ENCODE peak calls at places on chromosomes 7 and 10, in eight cellular contexts. I is stromal cell of bone marrow; Y is upper lobe of right lung; O is midbrain; T is Right ventricle myocardium superior; S is CD8-positive, alpha-beta T cell; V is Kasumi-1; R is tibial nerve. Q is an unnamed sample.

GRCh38 chr10:86773486-86773885 is 17.1 kb downstream of the BMPR1A start:
- DNase-seq in T (no peak), Y (no peak), I (no peak), O (no peak), R (no peak), S (no peak), V (no peak), Q (no peak)

GRCh38 chr7:11524476-11525398 is 307.3 kb downstream of the THSD7A start:
- DNase-seq in Y (no peak), V (no peak), R (no peak), O (no peak), S (no peak), T (no peak), I (no peak), Q (no peak)

GRCh38 chr7:12074889-12075288 is 136.2 kb upstream of the TMEM106B start:
- DNase-seq in I (no peak), T (no peak), O (no peak), R (no peak), V (no peak), Y (no peak), S (no peak), Q (no peak)

GRCh38 chr7:116544488-116544887 is 19.7 kb downstream of the CAV1 start:
- DNase-seq in Y (no peak), T (no peak), O (no peak), V (no peak), R (peak), S (no peak), I (no peak), Q (no peak)

GRCh38 chr10:132389631-132390454 is 7.2 kb upstream of the PWWP2B start:
- DNase-seq in Y (peak), I (no peak), R (no peak), T (peak), S (no peak), V (no peak), O (no peak), Q (peak)

GRCh38 chr7:682810-683209 is 43.7 kb upstream of the DNAAF5 start:
- DNase-seq in T (no peak), O (no peak), R (no peak), S (no peak), I (no peak), Y (peak), V (no peak), Q (no peak)

GRCh38 chr10:48533951-48534720 is 70.7 kb downstream of the ARHGAP22 start:
- DNase-seq in V (no peak), T (no peak), O (peak), Y (no peak), S (no peak), I (no peak), R (no peak), Q (peak)

GRCh38 chr10:118472961-118473675 is 122.3 kb downstream of the PRLHR start:
- DNase-seq in Y (no peak), T (no peak), V (peak), S (no peak), O (no peak), R (no peak), I (no peak), Q (no peak)

GRCh38 chr10:33336606-33337334 is 2.3 kb upstream of the NRP1 start:
- DNase-seq in I (no peak), Y (peak), S (no peak), T (peak), O (no peak), R (peak), V (no peak), Q (no peak)

GRCh38 chr7:134720091-134720935 is 59.1 kb upstream of the CALD1 start:
- DNase-seq in T (no peak), I (peak), Y (no peak), V (no peak), S (no peak), R (no peak), O (no peak), Q (no peak)

GRCh38 chr7:29297194-29297890 is 102.8 kb downstream of the CHN2 start:
- DNase-seq in S (no peak), O (no peak), I (no peak), Y (no peak), T (no peak), R (no peak), V (no peak), Q (no peak)

GRCh38 chr10:100745882-100746412 is 565 bp downstream of the PAX2 start:
- DNase-seq in I (no peak), S (no peak), O (no peak), V (no peak), R (no peak), Y (no peak), T (no peak), Q (no peak)

GRCh38 chr10:87861953-87862643 is 1.2 kb downstream of the KLLN start:
- DNase-seq in T (peak), V (peak), R (peak), S (peak), O (peak), I (peak), Y (peak), Q (peak)

GRCh38 chr7:148042935-148043334 is 547.6 kb upstream of the C7orf33 start:
- DNase-seq in I (no peak), O (no peak), V (no peak), R (no peak), Y (no peak), S (no peak), T (no peak), Q (no peak)

GRCh38 chr7:95545007-95545615 is 51.2 kb downstream of the PDK4 start:
- DNase-seq in T (no peak), O (peak), I (peak), S (no peak), V (no peak), R (peak), Y (no peak), Q (no peak)

GRCh38 chr10:111323567-111323966 is 246.7 kb downstream of the ADRA2A start:
- DNase-seq in Y (no peak), I (peak), S (no peak), R (no peak), T (no peak), O (no peak), V (peak), Q (no peak)

GRCh38 chr7:28958946-28959417 is 852 bp upstream of the TRIL start:
- DNase-seq in S (no peak), Y (no peak), T (no peak), I (no peak), O (no peak), R (no peak), V (no peak), Q (no peak)

GRCh38 chr10:48429309-48429708 is 122.8 kb downstream of the MAPK8 start:
- DNase-seq in V (no peak), Y (no peak), T (no peak), I (no peak), O (no peak), R (no peak), S (no peak), Q (no peak)

GRCh38 chr7:151837285-151838042 is 39.5 kb downstream of the PRKAG2 start:
- DNase-seq in V (peak), O (no peak), R (no peak), T (peak), S (no peak), I (no peak), Y (no peak), Q (peak)

GRCh38 chr7:70676243-70676642 is 455.7 kb upstream of the GALNT17 start:
- DNase-seq in Y (no peak), R (no peak), T (no peak), O (no peak), I (no peak), V (no peak), S (no peak), Q (no peak)

GRCh38 chr10:101512741-101513140 is 75.3 kb downstream of the POLL start:
- DNase-seq in R (no peak), Y (no peak), I (peak), V (no peak), O (no peak), S (no peak), T (no peak), Q (no peak)

GRCh38 chr10:78248651-78249464 is 215.2 kb downstream of the RPS24 start:
- DNase-seq in O (peak), R (peak), T (no peak), I (peak), Y (no peak), S (no peak), V (no peak), Q (peak)

GRCh38 chr10:58971806-58972491 is 204.5 kb upstream of the PHYHIPL start:
- DNase-seq in I (no peak), R (no peak), T (no peak), V (no peak), S (no peak), Y (no peak), O (no peak), Q (no peak)

GRCh38 chr7:124790645-124791044 is 25.1 kb upstream of the GPR37 start:
- DNase-seq in R (no peak), I (no peak), O (no peak), S (no peak), T (no peak), Y (no peak), V (no peak), Q (no peak)

GRCh38 chr10:86288695-86289576 is 77.7 kb downstream of the GRID1 start:
- DNase-seq in O (no peak), T (no peak), R (no peak), V (no peak), I (no peak), S (no peak), Y (peak), Q (no peak)